ENCODE peak calls at places on chromosomes 11 and 22, in five cellular contexts. Z is ascending aorta, E is astrocyte of the spinal cord, I is Caco-2, S is coronary artery. W is an unnamed sample.

GRCh38 chr11:6604081-6604626 is 580 bp downstream of the ILK start:
- DNase-seq in Z (peak), E (peak), I (peak), S (peak), W (peak)

GRCh38 chr11:18669629-18670162 is 28.9 kb upstream of the TMEM86A start:
- DNase-seq in Z (no peak), E (no peak), I (no peak), S (no peak), W (no peak)

GRCh38 chr11:69642549-69642912 is 1.6 kb downstream of the CCND1 start:
- DNase-seq in Z (no peak), E (no peak), I (peak), S (peak), W (no peak)

GRCh38 chr11:65850217-65851082 is 7.5 kb downstream of the CFL1 start:
- DNase-seq in Z (peak), E (no peak), I (no peak), S (no peak), W (no peak)

GRCh38 chr11:19714093-19714386 is 1.4 kb downstream of the NAV2 start:
- DNase-seq in Z (no peak), E (peak), I (no peak), S (no peak), W (no peak)

GRCh38 chr11:134418119-134418840 is 6.2 kb upstream of the B3GAT1 start:
- DNase-seq in Z (no peak), E (no peak), I (peak), S (no peak), W (no peak)

GRCh38 chr11:85133636-85134035 is 493.5 kb downstream of the DLG2 start:
- DNase-seq in Z (no peak), E (no peak), I (no peak), S (no peak), W (no peak)

GRCh38 chr22:41563051-41563711 is 2.4 kb downstream of the CSDC2 start:
- DNase-seq in Z (peak), E (peak), I (no peak), S (peak), W (no peak)

GRCh38 chr22:49394116-49394785 is 433.4 kb downstream of the BRD1 start:
- DNase-seq in Z (peak), E (no peak), I (no peak), S (no peak), W (peak)

GRCh38 chr11:128373011-128373410 is 214.3 kb downstream of the ETS1 start:
- DNase-seq in Z (no peak), E (no peak), I (no peak), S (no peak), W (no peak)

GRCh38 chr11:1920128-1920908 is 815 bp downstream of the TNNT3 start:
- DNase-seq in Z (no peak), E (no peak), I (no peak), S (no peak), W (no peak)

GRCh38 chr11:72643547-72643946 is 30.7 kb downstream of the PDE2A start:
- DNase-seq in Z (peak), E (peak), I (no peak), S (peak), W (no peak)

GRCh38 chr11:46404476-46405017 is 13.0 kb upstream of the CHRM4 start:
- DNase-seq in Z (no peak), E (no peak), I (no peak), S (no peak), W (no peak)

GRCh38 chr11:116449522-116449921 is 323.3 kb downstream of the BUD13 start:
- DNase-seq in Z (no peak), E (no peak), I (no peak), S (no peak), W (no peak)

GRCh38 chr11:75077316-75077715 is 19.4 kb downstream of the OR2AT4 start:
- DNase-seq in Z (no peak), E (peak), I (no peak), S (no peak), W (no peak)

GRCh38 chr11:69398529-69399492 is 82.7 kb upstream of the LINC01488 start:
- DNase-seq in Z (no peak), E (peak), I (no peak), S (no peak), W (no peak)

GRCh38 chr11:128316541-128317206 is 270.7 kb downstream of the ETS1 start:
- DNase-seq in Z (no peak), E (no peak), I (no peak), S (no peak), W (no peak)

GRCh38 chr22:43094085-43094484 is 4.9 kb upstream of the TTLL1 start:
- DNase-seq in Z (no peak), E (no peak), I (no peak), S (no peak), W (peak)

GRCh38 chr11:8301622-8302021 is 37.9 kb upstream of the LMO1 start:
- DNase-seq in Z (no peak), E (no peak), I (no peak), S (no peak), W (no peak)

GRCh38 chr22:50702261-50702671 is 29.6 kb downstream of the SHANK3 start:
- DNase-seq in Z (peak), E (no peak), I (no peak), S (no peak), W (no peak)

GRCh38 chr11:36622431-36623136 is 24.5 kb upstream of the RAG2 start:
- DNase-seq in Z (no peak), E (peak), I (peak), S (no peak), W (no peak)

GRCh38 chr11:69949327-69949726 is 128.8 kb upstream of the ANO1 start:
- DNase-seq in Z (peak), E (peak), I (peak), S (no peak), W (peak)

GRCh38 chr11:47616726-47617416 is 22.7 kb upstream of the C1QTNF4 start:
- DNase-seq in Z (no peak), E (peak), I (peak), S (no peak), W (peak)

GRCh38 chr11:112656772-112657428 is 304.3 kb upstream of the NCAM1 start:
- DNase-seq in Z (no peak), E (peak), I (no peak), S (no peak), W (no peak)

GRCh38 chr11:72038491-72038890 is 39.8 kb downstream of the IL18BP start:
- DNase-seq in Z (peak), E (peak), I (no peak), S (peak), W (peak)

DNA sequence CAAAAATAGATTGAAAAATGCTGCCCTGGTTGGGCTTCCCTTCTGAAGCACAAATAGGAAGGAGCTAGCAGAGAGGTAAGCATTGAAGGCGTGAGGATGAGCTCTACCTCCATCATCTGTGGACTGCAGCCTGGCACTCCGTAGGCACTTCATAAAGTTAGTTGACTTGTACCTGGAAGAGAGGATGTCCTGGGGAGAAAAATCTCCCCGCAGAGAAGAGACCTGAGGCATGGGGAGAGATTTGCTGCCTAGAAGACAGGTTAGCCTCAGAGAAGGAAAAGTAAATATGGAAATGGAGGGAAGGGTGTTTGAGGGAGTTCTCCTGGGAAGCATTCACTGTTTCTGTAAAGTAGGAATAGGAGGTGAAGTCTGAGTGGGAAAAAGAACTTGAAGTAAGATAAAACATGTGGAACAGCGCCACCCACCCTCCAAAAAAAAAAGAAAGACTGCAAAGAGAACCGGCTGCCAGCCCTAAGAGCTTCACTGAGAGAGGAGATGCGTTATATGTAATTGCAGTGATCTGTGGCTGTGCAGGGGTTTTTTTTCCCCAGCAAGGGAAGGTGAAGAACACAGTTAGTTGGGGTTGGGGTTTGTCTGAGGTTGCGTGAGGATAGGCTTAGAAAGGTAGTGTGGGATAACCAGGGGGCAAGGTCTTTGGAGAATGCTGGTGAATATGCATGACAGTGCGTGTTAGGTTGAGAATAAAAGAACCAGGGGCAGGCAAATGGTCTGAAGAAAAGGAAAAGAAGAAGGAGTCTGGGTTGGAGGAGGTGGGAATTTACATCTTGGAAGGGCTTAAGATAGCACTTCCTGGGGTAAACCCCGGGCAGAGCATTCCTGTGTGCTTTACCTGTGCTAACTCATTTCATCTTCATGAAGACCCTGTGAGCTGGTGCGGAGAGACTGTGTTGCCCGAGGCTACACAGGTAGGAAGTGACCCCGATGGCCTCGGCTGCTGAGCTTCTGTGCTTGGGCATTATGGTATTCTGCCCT is 16.0 kb downstream of the TNRC6B start:
- DNase-seq in Z (no peak), E (peak), I (peak), S (peak), W (no peak)
- TF ChIP-seq CTCF in Z (peak), E (peak), I (peak), S (no peak), W (peak)

GRCh38 chr22:17559188-17559587 is 4.1 kb upstream of the SLC25A18 start:
- DNase-seq in Z (no peak), E (no peak), I (no peak), S (no peak), W (no peak)

GRCh38 chr22:17565986-17566687 is 2.8 kb downstream of the SLC25A18 start:
- DNase-seq in Z (no peak), E (no peak), I (no peak), S (no peak), W (no peak)

GRCh38 chr22:17566776-17567175 is 3.5 kb downstream of the SLC25A18 start:
- DNase-seq in Z (no peak), E (no peak), I (no peak), S (no peak), W (no peak)

GRCh38 chr22:17563936-17564391 is 666 bp downstream of the SLC25A18 start:
- DNase-seq in Z (no peak), E (peak), I (no peak), S (no peak), W (no peak)

DNA sequence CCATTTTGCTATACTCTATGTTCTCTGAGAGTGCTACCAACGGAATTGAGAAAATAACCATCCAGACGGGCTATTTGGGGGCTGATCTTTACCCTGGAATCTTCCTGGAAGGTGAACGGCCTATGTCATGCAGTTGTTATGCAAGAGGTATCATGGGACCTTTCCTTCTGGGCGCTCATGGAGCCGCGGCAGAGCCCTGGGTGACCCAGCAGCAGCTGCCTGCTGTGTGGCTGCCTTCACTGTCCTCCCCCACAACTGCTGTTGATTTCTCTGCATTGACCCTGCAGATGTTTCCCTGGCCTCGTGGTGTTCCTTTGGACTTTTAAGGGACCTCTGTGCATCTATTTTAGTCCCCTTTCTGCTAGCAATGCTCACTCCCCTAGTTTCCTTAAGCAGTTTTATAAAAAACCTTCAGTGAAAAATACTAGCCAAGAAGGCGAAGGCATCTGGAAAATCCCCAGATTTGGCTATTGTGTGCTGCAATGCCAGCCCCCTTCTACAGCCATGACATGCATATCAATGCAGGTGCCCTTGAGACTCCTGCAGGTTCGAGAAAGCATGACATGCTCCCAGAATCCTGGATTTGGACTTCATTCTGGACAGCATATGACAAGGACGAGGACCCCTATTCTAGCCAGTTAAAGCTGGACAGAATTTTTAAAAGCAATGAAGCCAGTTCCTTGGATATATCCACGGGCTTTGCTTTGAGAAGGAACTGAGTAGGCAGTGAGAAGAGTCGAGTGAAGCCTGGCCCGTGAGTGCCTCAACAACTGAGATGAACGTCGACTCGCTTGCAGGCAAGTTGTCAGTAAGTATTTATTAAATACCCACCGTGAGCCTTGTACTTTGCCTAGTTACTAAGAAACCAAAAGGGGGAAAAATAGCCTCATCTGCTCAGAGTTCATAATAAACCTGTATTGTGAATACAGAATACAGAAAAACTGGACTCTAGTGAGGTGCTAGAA is at the start of gene SLC25A18:
- DNase-seq in Z (no peak), E (no peak), I (no peak), S (no peak), W (peak)
- TF ChIP-seq CTCF in Z (no peak), E (peak), I (peak), S (no peak), W (no peak)

GRCh38 chr22:45425101-45425500 is 11.6 kb downstream of the RIBC2 start:
- DNase-seq in Z (peak), E (no peak), I (no peak), S (no peak), W (peak)
- TF ChIP-seq CTCF in Z (no peak), E (no peak), I (no peak), S (no peak), W (no peak)

DNA sequence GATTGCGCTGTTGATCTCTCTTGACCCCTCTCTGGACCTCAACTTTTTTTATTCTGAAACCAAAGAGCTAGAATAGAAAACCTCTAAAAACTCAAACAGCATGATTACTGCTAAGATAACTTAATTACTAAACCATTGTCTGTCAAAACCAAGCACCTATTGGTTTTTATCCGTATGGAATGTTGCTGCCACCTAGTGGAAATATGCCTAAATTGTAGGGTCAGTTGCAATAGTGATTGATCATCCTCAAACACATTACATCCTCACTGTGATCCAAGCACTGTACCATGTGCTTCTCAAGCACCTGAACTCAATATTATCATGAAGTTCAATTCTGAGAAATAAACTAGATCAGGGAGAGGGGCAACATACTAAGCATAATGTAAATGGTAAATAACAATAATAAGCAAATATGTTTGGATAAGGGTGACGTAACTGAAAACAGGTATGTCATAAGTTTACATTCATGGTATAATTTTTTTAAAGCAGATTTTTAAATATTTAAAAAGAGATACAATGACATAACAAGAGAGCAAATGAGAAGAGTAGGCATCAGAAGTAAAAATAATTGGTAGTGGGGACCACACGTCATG is 3.8 kb upstream of the OR5A2 start:
- DNase-seq in Z (no peak), E (peak), I (peak), S (no peak), W (no peak)
- TF ChIP-seq CTCF in Z (peak), E (peak), I (peak), S (no peak), W (peak)

GRCh38 chr22:36918730-36919129 is 5.3 kb downstream of the CSF2RB start:
- DNase-seq in Z (peak), E (no peak), I (no peak), S (no peak), W (no peak)
- TF ChIP-seq CTCF in Z (no peak), E (no peak), I (no peak), S (no peak), W (no peak)

GRCh38 chr22:24270556-24271405 is at the start of gene SPECC1L:
- DNase-seq in Z (peak), E (peak), I (peak), S (peak), W (peak)
- TF ChIP-seq CTCF in Z (no peak), E (no peak), I (no peak), S (no peak), W (peak)

DNA sequence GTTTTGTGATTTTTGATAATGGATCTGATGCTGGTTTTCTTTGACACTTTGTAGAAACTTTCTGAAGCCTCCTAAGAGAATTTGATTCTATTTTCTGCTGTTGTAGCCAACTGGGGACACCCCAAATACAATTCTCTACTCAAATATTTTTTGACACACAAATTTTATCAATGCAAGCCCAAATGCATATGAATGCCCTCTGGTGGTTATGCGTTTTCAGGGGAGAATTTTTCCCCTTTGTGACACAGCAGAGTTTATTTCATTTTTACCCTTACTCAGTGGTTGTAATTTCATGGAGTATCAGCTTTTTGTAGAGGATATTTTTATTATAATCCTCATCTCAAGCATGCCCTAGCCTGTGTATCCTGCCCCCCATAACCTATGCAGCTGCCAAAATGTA is 44.7 kb upstream of the MTMR2 start:
- DNase-seq in Z (no peak), E (peak), I (peak), S (no peak), W (no peak)
- TF ChIP-seq CTCF in Z (no peak), E (peak), I (peak), S (no peak), W (no peak)

W was measured in right atrium auricular region.